ENCODE peak calls at places on chromosomes 3 and 15, in five cellular contexts. O, S, L, Q and Z are unnamed samples.

GRCh38 chr3:56347219-56347871 is 120.9 kb downstream of the ERC2 start:
- DNase-seq in O (no peak), S (peak), L (peak), Q (no peak), Z (no peak)

GRCh38 chr3:179108091-179108490 is 36.5 kb upstream of the ZMAT3 start:
- DNase-seq in O (peak), S (no peak), L (no peak), Q (no peak), Z (no peak)

GRCh38 chr3:120419797-120420196 is 31.0 kb downstream of the FSTL1 start:
- DNase-seq in O (no peak), S (no peak), L (no peak), Q (no peak), Z (no peak)

GRCh38 chr3:174126990-174127758 is 729.6 kb downstream of the NLGN1 start:
- DNase-seq in O (no peak), S (no peak), L (no peak), Q (no peak), Z (no peak)

GRCh38 chr3:46971742-46972141 is 4.8 kb downstream of the CCDC12 start:
- DNase-seq in O (no peak), S (no peak), L (no peak), Q (no peak), Z (no peak)

GRCh38 chr3:103873897-103874545 is 1439.2 kb downstream of the ZPLD1 start:
- DNase-seq in O (no peak), S (no peak), L (no peak), Q (no peak), Z (no peak)

GRCh38 chr3:114764056-114764492 is 383.0 kb downstream of the ZBTB20 start:
- DNase-seq in O (no peak), S (no peak), L (no peak), Q (no peak), Z (no peak)

GRCh38 chr15:64635486-64635815 is 139.9 kb downstream of the RBPMS2 start:
- DNase-seq in O (peak), S (no peak), L (no peak), Q (no peak), Z (no peak)

GRCh38 chr3:106030620-106030945 is 161.8 kb upstream of the CBLB start:
- DNase-seq in O (no peak), S (no peak), L (no peak), Q (no peak), Z (no peak)

GRCh38 chr15:83153288-83153687 is 45.8 kb downstream of the TM6SF1 start:
- DNase-seq in O (no peak), S (no peak), L (no peak), Q (no peak), Z (no peak)

GRCh38 chr3:129184396-129184656 is 630 bp upstream of the CNBP start:
- DNase-seq in O (no peak), S (no peak), L (no peak), Q (no peak), Z (no peak)

GRCh38 chr3:177420643-177421042 is 223.4 kb upstream of the TBL1XR1 start:
- DNase-seq in O (no peak), S (no peak), L (no peak), Q (no peak), Z (no peak)

GRCh38 chr3:13135251-13135810 is 62.1 kb upstream of the IQSEC1 start:
- DNase-seq in O (no peak), S (no peak), L (no peak), Q (no peak), Z (no peak)

GRCh38 chr3:15753056-15753710 is 44.6 kb downstream of the ANKRD28 start:
- DNase-seq in O (no peak), S (no peak), L (no peak), Q (no peak), Z (no peak)

GRCh38 chr15:91214675-91215590 is 114.9 kb downstream of the SV2B start:
- DNase-seq in O (no peak), S (no peak), L (no peak), Q (no peak), Z (no peak)

GRCh38 chr3:38278841-38279240 is 3.3 kb upstream of the SLC22A14 start:
- DNase-seq in O (no peak), S (no peak), L (no peak), Q (no peak), Z (no peak)

GRCh38 chr3:28012830-28013229 is 228.6 kb upstream of the CMC1 start:
- DNase-seq in O (no peak), S (no peak), L (no peak), Q (no peak), Z (no peak)

GRCh38 chr3:49469037-49469875 is 811 bp upstream of the DAG1 start:
- DNase-seq in O (peak), S (no peak), L (peak), Q (peak), Z (no peak)

GRCh38 chr3:98482717-98483482 is 14.6 kb upstream of the OR5K2 start:
- DNase-seq in O (no peak), S (no peak), L (no peak), Q (no peak), Z (no peak)

GRCh38 chr3:41200669-41201021 is 1.3 kb downstream of the CTNNB1 start:
- DNase-seq in O (no peak), S (no peak), L (no peak), Q (no peak), Z (no peak)

GRCh38 chr3:131699001-131699400 is 196.2 kb upstream of the MRPL3 start:
- DNase-seq in O (no peak), S (no peak), L (no peak), Q (no peak), Z (no peak)

GRCh38 chr3:4656059-4656458 is 162.9 kb downstream of the ITPR1 start:
- DNase-seq in O (peak), S (no peak), L (peak), Q (peak), Z (peak)

GRCh38 chr3:117842086-117842485 is 1132.5 kb downstream of the TUSC7 start:
- DNase-seq in O (no peak), S (no peak), L (no peak), Q (no peak), Z (no peak)

GRCh38 chr3:112629425-112629824 is 11.5 kb downstream of the CCDC80 start:
- DNase-seq in O (peak), S (no peak), L (peak), Q (no peak), Z (no peak)

GRCh38 chr3:127693336-127693843 is 20.6 kb downstream of the ABTB1 start:
- DNase-seq in O (no peak), S (no peak), L (no peak), Q (no peak), Z (no peak)

GRCh38 chr3:133192363-133192945 is 154.3 kb downstream of the TMEM108 start:
- DNase-seq in O (no peak), S (no peak), L (no peak), Q (no peak), Z (no peak)

GRCh38 chr3:62888180-62888579 is 13.0 kb upstream of the CADPS start:
- DNase-seq in O (no peak), S (no peak), L (no peak), Q (no peak), Z (no peak)

GRCh38 chr15:29611057-29611456 is 211.2 kb downstream of the TJP1 start:
- DNase-seq in O (no peak), S (no peak), L (no peak), Q (no peak), Z (no peak)

GRCh38 chr15:27850050-27850449 is 249.1 kb downstream of the OCA2 start:
- DNase-seq in O (no peak), S (no peak), L (no peak), Q (no peak), Z (no peak)

GRCh38 chr3:71304684-71305083 is 278.8 kb downstream of the FOXP1 start:
- DNase-seq in O (no peak), S (no peak), L (no peak), Q (no peak), Z (no peak)